ENCODE peak calls at places on chromosomes 16 and 17, in seven cellular contexts. V is neural progenitor cell, L is endodermal cell, E is GM23338, F is adrenal gland, R is psoas muscle, N is A673. C is an unnamed sample.
A peak's percentile ranks its signal among the peaks of the same experiment; 100 is the strongest.

GRCh38 chr16:3292604-3293003 is 9.3 kb downstream of the ZNF263 start:
- DNase-seq in V (no peak), L (no peak), E (no peak), F (no peak), R (no peak), N (no peak), C (no peak)

GRCh38 chr16:87723224-87723619 is 42.6 kb downstream of the KLHDC4 start:
- DNase-seq in V (no peak), L (no peak), E (no peak), F (peak; percentile 50), R (peak; percentile 51), N (peak; percentile 82), C (peak; percentile 92)

GRCh38 chr16:30131869-30132475 is 9.0 kb upstream of the MAPK3 start:
- DNase-seq in V (no peak), L (no peak), E (no peak), F (no peak), R (no peak), N (peak; percentile 57), C (no peak)

GRCh38 chr17:5545051-5545987 is 39.0 kb downstream of the NLRP1 start:
- DNase-seq in V (no peak), L (no peak), E (no peak), F (no peak), R (no peak), N (no peak), C (no peak)

GRCh38 chr16:15434425-15435215 is at the start of gene BMERB1:
- DNase-seq in V (peak; percentile 92), L (peak; percentile 89), E (peak; percentile 91), F (peak; percentile 69), R (peak; percentile 85), N (peak; percentile 77), C (peak; percentile 61)

GRCh38 chr17:48601528-48602430 is 3.0 kb downstream of the HOXB6 start:
- DNase-seq in V (no peak), L (peak; percentile 72), E (no peak), F (no peak), R (no peak), N (no peak), C (no peak)

GRCh38 chr16:10744370-10745030 is 858 bp downstream of the NUBP1 start:
- DNase-seq in V (no peak), L (no peak), E (no peak), F (peak; percentile 23), R (peak; percentile 40), N (no peak), C (no peak)

GRCh38 chr17:39079836-39080235 is 71.6 kb downstream of the PLXDC1 start:
- DNase-seq in V (no peak), L (no peak), E (no peak), F (no peak), R (no peak), N (no peak), C (no peak)

GRCh38 chr16:47139561-47140185 is 4.1 kb downstream of the NETO2 start:
- DNase-seq in V (no peak), L (no peak), E (no peak), F (no peak), R (no peak), N (peak; percentile 14), C (no peak)

GRCh38 chr16:65071371-65072311 is 50.2 kb downstream of the CDH11 start:
- DNase-seq in V (no peak), L (no peak), E (no peak), F (no peak), R (peak; percentile 68), N (no peak), C (peak; percentile 45)

GRCh38 chr16:67842509-67843342 is 606 bp downstream of the THAP11 start:
- DNase-seq in V (peak; percentile 83), L (peak; percentile 85), E (peak; percentile 69), F (peak; percentile 58), R (peak; percentile 61), N (peak; percentile 74), C (peak; percentile 41)

GRCh38 chr16:31421587-31421986 is 6.6 kb downstream of the COX6A2 start:
- DNase-seq in V (no peak), L (no peak), E (no peak), F (no peak), R (no peak), N (no peak), C (no peak)

GRCh38 chr17:80774643-80775281 is 216.9 kb upstream of the CHMP6 start:
- DNase-seq in V (no peak), L (no peak), E (no peak), F (no peak), R (no peak), N (no peak), C (no peak)

GRCh38 chr17:80772906-80773242 is 218.8 kb upstream of the CHMP6 start:
- DNase-seq in V (no peak), L (peak; percentile 55), E (no peak), F (no peak), R (no peak), N (no peak), C (no peak)

GRCh38 chr17:80771612-80772005 is 220.0 kb upstream of the CHMP6 start:
- DNase-seq in V (no peak), L (no peak), E (no peak), F (no peak), R (no peak), N (no peak), C (no peak)

GRCh38 chr17:80774146-80774545 is 217.5 kb upstream of the CHMP6 start:
- DNase-seq in V (no peak), L (no peak), E (no peak), F (no peak), R (no peak), N (no peak), C (no peak)

GRCh38 chr17:80773243-80773991 is 218.2 kb upstream of the CHMP6 start:
- DNase-seq in V (peak; percentile 57), L (peak; percentile 81), E (peak; percentile 44), F (no peak), R (peak; percentile 72), N (no peak), C (no peak)
- TF ChIP-seq CTCF in V (peak; percentile 8), L (peak; percentile 50), E (no peak), F (no peak), R (no peak), N (peak; percentile 17), C (no peak)

GRCh38 chr17:56593073-56593740 is at the start of gene NOG:
- DNase-seq in V (peak; percentile 89), L (peak; percentile 88), E (peak; percentile 81), F (peak; percentile 57), R (peak; percentile 64), N (peak; percentile 77), C (no peak)
- H3K27ac ChIP-seq in V (no peak within 1 kb of the TSS), L (peak within 1 kb of the TSS; percentile 53), E (no peak within 1 kb of the TSS), F (no peak within 1 kb of the TSS), R (peak within 1 kb of the TSS; percentile 92), N (no peak within 1 kb of the TSS), C (no peak within 1 kb of the TSS)

DNA sequence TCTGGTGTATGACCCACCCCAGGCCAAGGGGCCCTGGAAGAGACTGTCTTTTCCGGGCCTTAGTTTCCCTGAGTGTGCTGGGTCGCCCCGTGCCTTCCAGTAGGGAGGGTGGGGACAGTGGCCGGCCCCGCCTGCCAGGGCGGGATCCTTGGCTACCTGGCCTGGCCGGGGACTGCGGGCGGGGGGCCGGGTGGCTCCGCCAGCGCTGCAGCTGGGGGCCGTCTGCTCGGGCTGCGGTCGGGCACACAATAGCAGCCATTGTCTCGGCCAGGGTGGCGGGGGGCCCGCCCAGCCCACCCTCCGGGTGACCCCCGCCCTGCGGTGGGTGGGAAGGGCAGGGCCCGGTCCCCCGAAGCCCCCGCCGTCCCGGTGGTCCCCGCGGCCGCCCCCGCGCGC is 11.5 kb downstream of the GLIS2 start:
- DNase-seq in V (peak; percentile 33), L (peak; percentile 68), E (no peak), F (no peak), R (no peak), N (no peak), C (no peak)
- H3K4me3 ChIP-seq in V (peak overlapping the region; percentile 54), L (no peak overlapping the region), E (peak overlapping the region; percentile 65), F (no peak overlapping the region), R (peak overlapping the region; percentile 66), N (peak overlapping the region; percentile 47), C (peak overlapping the region; percentile 56)

GRCh38 chr17:78384479-78385175 is 6.2 kb downstream of the PGS1 start:
- DNase-seq in V (no peak), L (no peak), E (no peak), F (no peak), R (no peak), N (no peak), C (no peak)
- TF ChIP-seq CTCF in V (no peak), L (no peak), E (no peak), F (no peak), R (no peak), N (no peak), C (no peak)

GRCh38 chr17:20955437-20956323 is 87.1 kb downstream of the USP22 start:
- DNase-seq in V (no peak), L (peak; percentile 57), E (no peak), F (no peak), R (peak; percentile 31), N (no peak), C (peak; percentile 69)
- H3K27ac ChIP-seq in V (no peak overlapping the region), L (no peak overlapping the region), E (no peak overlapping the region), F (peak overlapping the region; percentile 76), R (peak overlapping the region; percentile 77), N (no peak overlapping the region), C (peak overlapping the region; percentile 9)

GRCh38 chr16:81817789-81818304 is 38.8 kb downstream of the PLCG2 start:
- DNase-seq in V (no peak), L (no peak), E (no peak), F (no peak), R (no peak), N (no peak), C (no peak)
- H3K4me3 ChIP-seq in V (no peak overlapping the region), L (no peak overlapping the region), E (no peak overlapping the region), F (no peak overlapping the region), R (no peak overlapping the region), N (no peak overlapping the region), C (no peak overlapping the region)

DNA sequence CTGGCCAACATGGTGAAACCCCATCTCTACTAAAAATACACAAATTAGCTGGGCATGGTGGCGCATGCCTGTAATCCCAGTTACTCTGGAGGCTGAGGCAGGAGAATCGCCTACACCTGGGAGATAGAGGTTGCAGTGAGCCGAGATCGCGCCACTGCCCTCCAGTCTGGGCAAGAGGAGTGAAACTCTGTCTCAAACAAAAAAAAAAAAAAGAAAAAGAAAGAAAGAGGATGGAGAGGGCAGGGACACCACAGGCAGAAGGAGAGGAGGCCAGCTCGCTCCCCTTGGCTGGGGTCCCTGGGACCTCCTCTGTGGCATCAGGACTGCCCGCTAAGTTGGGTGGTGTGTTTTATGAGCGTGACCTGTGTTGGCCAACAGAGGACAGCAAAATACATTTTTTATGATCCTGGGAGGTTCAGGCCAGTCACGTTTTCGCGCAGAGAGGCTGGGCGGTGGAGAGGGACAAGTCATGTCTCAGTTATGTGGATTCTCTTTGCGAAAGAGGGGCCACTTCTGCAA is 229.6 kb downstream of the MRTFB start:
- DNase-seq in V (peak; percentile 62), L (peak; percentile 85), E (peak; percentile 70), F (peak; percentile 79), R (peak; percentile 75), N (peak; percentile 67), C (peak; percentile 77)
- TF ChIP-seq CTCF in V (peak; percentile 48), L (peak; percentile 60), E (peak; percentile 81), F (peak; percentile 72), R (peak; percentile 46), N (peak; percentile 55), C (peak; percentile 77)